ENCODE peak calls at places on chromosomes 5 and 9, in four cellular contexts. M, Y, A and E are unnamed samples.

GRCh38 chr5:146165469-146165868 is 17.0 kb downstream of the LARS1 start:
- DNase-seq in M (no peak), Y (no peak), A (no peak), E (no peak)

GRCh38 chr5:179270581-179271300 is 74.5 kb downstream of the ADAMTS2 start:
- DNase-seq in M (no peak), Y (no peak), A (no peak), E (no peak)

GRCh38 chr5:59130441-59130840 is 547.6 kb downstream of the RAB3C start:
- DNase-seq in M (no peak), Y (peak), A (no peak), E (no peak)

GRCh38 chr9:132372177-132373095 is 17.6 kb upstream of the SETX start:
- DNase-seq in M (peak), Y (peak), A (peak), E (no peak)

GRCh38 chr5:73796164-73797141 is 170.5 kb downstream of the ARHGEF28 start:
- DNase-seq in M (no peak), Y (peak), A (peak), E (no peak)

GRCh38 chr5:157473383-157474370 is 13.7 kb downstream of the NIPAL4 start:
- DNase-seq in M (no peak), Y (no peak), A (no peak), E (no peak)

GRCh38 chr5:107388111-107388861 is 282.5 kb downstream of the EFNA5 start:
- DNase-seq in M (no peak), Y (peak), A (peak), E (no peak)

GRCh38 chr5:36584009-36584875 is 22.2 kb upstream of the SLC1A3 start:
- DNase-seq in M (no peak), Y (no peak), A (no peak), E (no peak)

GRCh38 chr9:115036691-115037090 is 81.3 kb downstream of the TNC start:
- DNase-seq in M (no peak), Y (no peak), A (peak), E (no peak)

GRCh38 chr5:76403963-76404693 is 1.0 kb downstream of the IQGAP2 start:
- DNase-seq in M (peak), Y (peak), A (peak), E (peak)

GRCh38 chr5:50445281-50445949 is 4.3 kb upstream of the EMB start:
- DNase-seq in M (no peak), Y (no peak), A (peak), E (no peak)

GRCh38 chr5:158119852-158120708 is 261.1 kb upstream of the CLINT1 start:
- DNase-seq in M (peak), Y (no peak), A (no peak), E (no peak)

GRCh38 chr5:109247943-109248342 is 161.8 kb downstream of the PJA2 start:
- DNase-seq in M (no peak), Y (no peak), A (peak), E (no peak)

GRCh38 chr9:5110867-5111681 is 74.4 kb downstream of the INSL6 start:
- DNase-seq in M (peak), Y (no peak), A (no peak), E (no peak)

GRCh38 chr9:98380065-98380681 is 124.7 kb upstream of the TBC1D2 start:
- DNase-seq in M (no peak), Y (peak), A (peak), E (no peak)

GRCh38 chr9:68545033-68545705 is 4.5 kb upstream of the TMEM252 start:
- DNase-seq in M (no peak), Y (no peak), A (peak), E (no peak)

GRCh38 chr5:64207978-64208377 is 42.3 kb downstream of the RNF180 start:
- DNase-seq in M (no peak), Y (peak), A (no peak), E (no peak)

GRCh38 chr9:69180670-69181069 is 6.6 kb downstream of the TJP2 start:
- DNase-seq in M (no peak), Y (peak), A (peak), E (no peak)

GRCh38 chr9:129275626-129276247 is 97.7 kb upstream of the IER5L start:
- DNase-seq in M (peak), Y (no peak), A (no peak), E (no peak)

GRCh38 chr5:88140396-88140862 is 128.2 kb downstream of the TMEM161B start:
- DNase-seq in M (no peak), Y (no peak), A (no peak), E (peak)

GRCh38 chr5:81303563-81303962 is 2.2 kb downstream of the ZCCHC9 start:
- DNase-seq in M (no peak), Y (no peak), A (no peak), E (no peak)

GRCh38 chr5:137693307-137693950 is 42.5 kb downstream of the KLHL3 start:
- DNase-seq in M (no peak), Y (no peak), A (no peak), E (no peak)

GRCh38 chr9:81633952-81634421 is 55.4 kb downstream of the TLE1 start:
- DNase-seq in M (no peak), Y (peak), A (no peak), E (no peak)

GRCh38 chr9:92762781-92763708 is 1.6 kb downstream of the BICD2 start:
- DNase-seq in M (no peak), Y (no peak), A (no peak), E (no peak)

GRCh38 chr5:17379188-17379951 is 118.7 kb upstream of the TAF11L2 start:
- DNase-seq in M (no peak), Y (no peak), A (no peak), E (no peak)

GRCh38 chr5:128405159-128405558 is 132.9 kb downstream of the FBN2 start:
- DNase-seq in M (no peak), Y (no peak), A (no peak), E (no peak)

GRCh38 chr5:44002381-44002901 is 386.8 kb downstream of the FGF10 start:
- DNase-seq in M (no peak), Y (peak), A (no peak), E (no peak)

GRCh38 chr9:115198018-115198417 is 80.1 kb upstream of the TNC start:
- DNase-seq in M (peak), Y (no peak), A (no peak), E (no peak)

GRCh38 chr5:179115845-179116524 is 55.8 kb downstream of the ZNF354C start:
- DNase-seq in M (no peak), Y (no peak), A (no peak), E (no peak)

GRCh38 chr5:150589791-150590601 is 50.5 kb upstream of the SYNPO start:
- DNase-seq in M (peak), Y (no peak), A (peak), E (no peak)

GRCh38 chr5:173321886-173322285 is 6.3 kb downstream of the STC2 start:
- DNase-seq in M (no peak), Y (no peak), A (no peak), E (no peak)

GRCh38 chr9:114894801-114895433 is 35.5 kb downstream of the TNFSF8 start:
- DNase-seq in M (no peak), Y (peak), A (no peak), E (no peak)

DNA sequence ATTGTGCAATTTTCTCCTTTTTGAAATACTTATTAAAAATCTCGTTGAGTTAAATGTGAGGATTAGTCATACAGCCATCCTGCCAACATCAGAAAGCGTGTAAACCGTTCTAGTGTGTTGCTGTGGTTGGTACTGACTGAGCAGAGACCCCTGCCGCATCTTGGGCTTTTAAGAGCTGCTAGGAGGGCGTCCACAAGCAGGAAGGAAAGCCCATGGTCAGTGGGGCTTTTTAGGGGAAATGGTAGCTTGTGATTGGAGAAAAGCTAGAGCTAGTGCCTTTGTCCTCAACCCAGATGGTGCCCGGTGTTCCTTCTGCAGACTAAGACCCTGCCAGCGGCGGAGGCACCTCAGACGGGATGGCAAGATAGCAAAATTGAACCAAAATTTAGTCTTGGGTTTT is 1.4 kb downstream of the SDHA start:
- DNase-seq in M (no peak), Y (no peak), A (peak), E (no peak)
- H3K4me3 ChIP-seq in M (peak), Y (peak), A (peak), E (no peak)

GRCh38 chr5:124751031-124751430 is 4.6 kb upstream of the ZNF608 start:
- DNase-seq in M (no peak), Y (no peak), A (no peak), E (no peak)
- H3K4me3 ChIP-seq in M (no peak), Y (no peak), A (no peak), E (no peak)

GRCh38 chr5:160175438-160176218 is 53.7 kb upstream of the FABP6 start:
- DNase-seq in M (peak), Y (no peak), A (no peak), E (no peak)

GRCh38 chr5:160174290-160174689 is 55.0 kb upstream of the FABP6 start:
- DNase-seq in M (no peak), Y (no peak), A (no peak), E (no peak)

GRCh38 chr5:160171656-160172055 is 52.4 kb upstream of the PWWP2A start:
- DNase-seq in M (no peak), Y (no peak), A (no peak), E (no peak)

GRCh38 chr5:160169326-160169725 is 50.1 kb upstream of the PWWP2A start:
- DNase-seq in M (no peak), Y (no peak), A (no peak), E (no peak)

GRCh38 chr5:160174780-160175437 is 54.4 kb upstream of the FABP6 start:
- DNase-seq in M (no peak), Y (no peak), A (no peak), E (no peak)
- H3K4me3 ChIP-seq in M (no peak), Y (no peak), A (no peak), E (no peak)

GRCh38 chr5:91311697-91312501 is 71.2 kb downstream of the ARRDC3 start:
- DNase-seq in M (peak), Y (peak), A (peak), E (no peak)
- H3K4me3 ChIP-seq in M (peak), Y (peak), A (no peak), E (peak)

DNA sequence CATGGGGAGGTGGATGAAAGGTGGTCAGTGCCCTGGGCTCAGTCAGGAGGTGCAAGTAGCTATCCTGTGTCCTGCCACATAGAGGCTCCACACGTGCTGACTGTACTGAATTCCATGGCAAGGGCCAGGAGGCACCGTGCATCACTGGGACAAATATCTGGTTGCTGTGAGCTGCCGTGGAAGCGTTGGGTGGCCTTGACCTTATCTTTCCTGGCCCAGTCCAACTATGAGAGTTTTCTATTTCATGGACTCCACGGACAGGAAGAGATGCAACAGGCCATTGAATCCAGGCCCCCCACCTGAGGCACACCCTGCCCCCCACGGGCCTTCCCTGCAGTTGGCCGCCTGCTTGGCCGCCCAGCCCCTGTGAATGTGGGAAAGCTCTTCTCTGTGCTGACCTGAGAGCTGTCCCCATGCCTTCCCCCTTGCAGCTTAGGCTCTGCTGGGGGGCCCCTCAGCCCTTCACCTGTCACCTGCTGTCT is 1.7 kb downstream of the GRHPR start:
- DNase-seq in M (no peak), Y (no peak), A (no peak), E (no peak)
- H3K4me3 ChIP-seq in M (peak), Y (peak), A (no peak), E (peak)

DNA sequence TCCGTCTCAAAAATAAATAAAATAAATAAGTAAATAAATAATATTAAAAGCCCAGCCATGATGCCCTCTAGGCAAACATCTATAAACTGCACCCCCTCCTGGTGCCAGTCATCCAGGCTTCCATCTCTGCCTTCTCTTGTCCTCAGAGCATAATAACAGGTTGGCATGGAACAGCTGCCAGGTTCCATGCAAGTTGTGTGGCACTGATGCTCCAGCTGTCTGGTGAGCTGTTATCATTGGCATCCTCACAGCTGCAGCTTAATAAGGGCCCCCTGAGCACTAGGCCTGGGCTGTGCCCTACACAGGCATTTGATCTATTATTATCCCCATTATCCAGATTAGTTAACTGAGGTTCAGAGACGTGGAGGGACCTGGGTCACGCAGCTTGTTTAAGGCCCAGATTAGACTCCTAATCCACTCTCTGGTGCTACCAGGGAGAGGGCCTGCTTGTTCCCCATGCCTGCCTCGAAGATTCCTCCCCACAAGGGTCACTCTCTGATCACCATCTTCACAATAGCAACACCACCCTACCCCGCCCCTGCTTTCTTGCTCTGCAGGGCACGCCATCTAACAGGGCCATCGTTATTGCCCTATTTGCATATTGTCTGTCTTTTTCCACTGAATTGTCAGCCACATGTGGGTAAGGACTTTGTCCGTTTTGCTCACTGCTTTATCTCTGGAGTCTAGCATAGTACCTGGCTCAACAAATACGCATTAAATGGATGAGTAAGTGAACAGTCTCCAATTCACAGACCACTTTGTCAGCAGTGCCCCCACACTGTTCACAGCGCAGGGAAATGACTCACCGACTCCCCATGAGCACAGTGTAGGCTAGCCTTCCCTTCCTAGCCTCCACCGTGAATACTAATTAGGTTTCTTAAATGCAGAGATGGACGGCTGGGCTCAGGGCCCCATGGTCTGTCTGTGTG is 1.5 kb upstream of the DNM1 start:
- DNase-seq in M (no peak), Y (no peak), A (no peak), E (no peak)
- H3K4me3 ChIP-seq in M (no peak), Y (no peak), A (no peak), E (no peak)

GRCh38 chr5:169670769-169671525 is 33.9 kb downstream of the DOCK2 start:
- DNase-seq in M (no peak), Y (no peak), A (peak), E (no peak)
- H3K4me3 ChIP-seq in M (no peak), Y (no peak), A (peak), E (no peak)

GRCh38 chr9:91572811-91573210 is 149.2 kb upstream of the NFIL3 start:
- DNase-seq in M (no peak), Y (no peak), A (no peak), E (no peak)
- H3K4me3 ChIP-seq in M (no peak), Y (no peak), A (no peak), E (no peak)